ENCODE peak calls at places on chromosomes 5 and 9, in six cellular contexts. D is HepG2, Q is H1, O is GM12878, R is SK-N-SH, U is K562. E is an unnamed sample.

GRCh38 chr9:109974143-109974917 is 194.3 kb downstream of the PALM2AKAP2 start:
- DNase-seq in D (no peak), Q (no peak), O (peak; percentile 99), R (no peak), U (no peak), E (no peak)

GRCh38 chr5:161846731-161847130 is 1.2 kb upstream of the GABRA1 start:
- DNase-seq in D (no peak), Q (peak; percentile 59), O (no peak), R (no peak), U (no peak), E (no peak)

GRCh38 chr5:133083901-133084300 is 32.1 kb downstream of the HSPA4 start:
- DNase-seq in D (no peak), Q (no peak), O (no peak), R (no peak), U (no peak), E (no peak)

GRCh38 chr5:73544429-73545402 is 20.7 kb downstream of the ANKRA2 start:
- DNase-seq in D (peak; percentile 100), Q (no peak), O (no peak), R (peak; percentile 21), U (no peak), E (no peak)

GRCh38 chr9:8845376-8845775 is 1045.8 kb upstream of the DMAC1 start:
- DNase-seq in D (no peak), Q (no peak), O (no peak), R (peak; percentile 27), U (no peak), E (no peak)

GRCh38 chr5:105670586-105670985 is 2000.2 kb downstream of the EFNA5 start:
- DNase-seq in D (peak; percentile 9), Q (no peak), O (no peak), R (no peak), U (no peak), E (no peak)

GRCh38 chr9:101564252-101564651 is 30.5 kb downstream of the PPP3R2 start:
- DNase-seq in D (no peak), Q (no peak), O (no peak), R (no peak), U (no peak), E (no peak)

GRCh38 chr5:115857621-115858349 is 16.1 kb downstream of the AP3S1 start:
- DNase-seq in D (no peak), Q (no peak), O (no peak), R (no peak), U (no peak), E (no peak)

GRCh38 chr5:171810217-171810616 is 24.6 kb downstream of the SMIM23 start:
- DNase-seq in D (no peak), Q (no peak), O (no peak), R (no peak), U (no peak), E (no peak)

GRCh38 chr5:96790851-96791513 is 16.8 kb downstream of the ERAP1 start:
- DNase-seq in D (no peak), Q (no peak), O (no peak), R (no peak), U (no peak), E (peak; percentile 1)

GRCh38 chr9:30997291-30997690 is 1387.2 kb upstream of the ACO1 start:
- DNase-seq in D (no peak), Q (no peak), O (no peak), R (no peak), U (no peak), E (no peak)

GRCh38 chr5:33118761-33119415 is 321.9 kb upstream of the TARS1 start:
- DNase-seq in D (no peak), Q (no peak), O (no peak), R (no peak), U (no peak), E (no peak)

GRCh38 chr9:32579706-32580331 is 6.9 kb upstream of the NDUFB6 start:
- DNase-seq in D (peak; percentile 38), Q (peak; percentile 82), O (no peak), R (peak; percentile 45), U (peak; percentile 60), E (peak; percentile 56)

GRCh38 chr5:32753765-32754164 is 42.6 kb downstream of the NPR3 start:
- DNase-seq in D (no peak), Q (no peak), O (no peak), R (no peak), U (no peak), E (no peak)

GRCh38 chr5:161311141-161311708 is 235.3 kb downstream of the GABRB2 start:
- DNase-seq in D (no peak), Q (no peak), O (peak; percentile 78), R (no peak), U (no peak), E (no peak)

GRCh38 chr9:75814667-75815066 is 75.8 kb upstream of the PCSK5 start:
- DNase-seq in D (no peak), Q (no peak), O (no peak), R (no peak), U (no peak), E (no peak)

GRCh38 chr9:135335691-135336181 is 143.8 kb upstream of the PPP1R26 start:
- DNase-seq in D (no peak), Q (no peak), O (no peak), R (peak; percentile 13), U (no peak), E (no peak)

GRCh38 chr9:88775037-88775471 is 216.2 kb upstream of the S1PR3 start:
- DNase-seq in D (no peak), Q (no peak), O (no peak), R (no peak), U (peak; percentile 61), E (peak; percentile 24)

GRCh38 chr5:170809551-170809950 is 26.0 kb downstream of the GABRP start:
- DNase-seq in D (no peak), Q (no peak), O (no peak), R (peak; percentile 41), U (peak; percentile 7), E (no peak)

GRCh38 chr9:95049761-95050160 is 267.7 kb downstream of the FANCC start:
- DNase-seq in D (no peak), Q (no peak), O (no peak), R (no peak), U (no peak), E (no peak)

GRCh38 chr5:62564101-62564500 is 14.5 kb upstream of the LRRC70 start:
- DNase-seq in D (no peak), Q (no peak), O (no peak), R (no peak), U (no peak), E (no peak)

GRCh38 chr9:137672907-137673791 is 54.3 kb downstream of the EHMT1 start:
- DNase-seq in D (peak; percentile 44), Q (no peak), O (peak; percentile 67), R (peak; percentile 85), U (peak; percentile 74), E (peak; percentile 53)

GRCh38 chr9:128689293-128689770 is 310 bp downstream of the SET start:
- DNase-seq in D (no peak), Q (no peak), O (no peak), R (peak; percentile 81), U (no peak), E (peak; percentile 73)

GRCh38 chr9:70034292-70034711 is 9.3 kb upstream of the MAMDC2 start:
- DNase-seq in D (no peak), Q (no peak), O (no peak), R (no peak), U (no peak), E (no peak)

GRCh38 chr9:114969269-114969668 is 38.9 kb upstream of the TNFSF8 start:
- DNase-seq in D (no peak), Q (no peak), O (no peak), R (no peak), U (no peak), E (no peak)

GRCh38 chr5:139760066-139761056 is 35.2 kb upstream of the PSD2 start:
- DNase-seq in D (no peak), Q (no peak), O (no peak), R (peak; percentile 52), U (no peak), E (no peak)

DNA sequence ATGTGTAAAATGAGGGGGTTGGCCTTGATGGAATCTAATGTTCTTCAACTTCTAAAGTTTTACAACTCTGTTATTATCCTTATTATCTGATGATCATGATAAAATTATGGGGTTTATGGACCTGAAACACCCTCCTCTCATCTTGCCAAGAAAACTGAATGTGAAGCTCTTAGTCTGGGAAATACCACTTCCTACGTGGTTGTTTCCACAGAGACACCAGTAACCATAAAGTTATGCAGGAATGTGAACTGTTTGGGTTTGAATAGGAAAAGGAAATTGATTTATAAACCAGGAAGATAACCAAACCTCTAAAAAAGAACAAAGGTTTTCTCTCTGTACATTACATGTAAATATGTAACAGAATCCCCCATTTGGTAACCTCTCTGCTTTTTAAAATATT is 28.3 kb upstream of the RAI14 start:
- DNase-seq in D (no peak), Q (no peak), O (no peak), R (no peak), U (no peak), E (no peak)
- TF ChIP-seq GABPA in D (no peak), Q (no peak), O (no peak), R (no peak), U (no peak), E (no peak)

DNA sequence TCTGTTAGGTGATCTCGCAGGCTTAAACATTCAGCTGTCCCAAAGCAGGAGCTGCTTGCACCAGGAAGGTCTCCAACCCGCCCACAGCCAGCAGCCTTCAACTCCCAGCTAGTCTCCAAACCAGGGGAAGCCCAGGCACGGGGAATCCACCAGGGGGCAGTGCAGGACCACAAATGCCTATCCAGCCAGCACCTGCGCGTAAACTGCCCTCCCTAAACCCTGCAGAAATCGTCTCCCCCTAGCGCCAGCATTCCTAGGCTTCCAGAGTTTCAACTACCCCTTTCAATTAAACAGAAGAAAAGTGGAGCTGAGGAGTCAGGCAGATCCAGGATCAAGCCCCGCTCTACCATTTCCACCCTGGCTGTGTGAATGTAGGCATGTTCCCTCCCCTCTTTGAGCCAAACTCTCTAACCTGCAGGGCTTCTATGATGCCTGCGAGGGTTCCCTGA is 72.0 kb downstream of the HRH2 start:
- DNase-seq in D (peak; percentile 83), Q (peak; percentile 100), O (peak; percentile 20), R (peak; percentile 92), U (peak; percentile 90), E (peak; percentile 91)
- H3K27ac ChIP-seq in D (no peak overlapping the region), Q (no peak overlapping the region), O (no peak overlapping the region), R (no peak overlapping the region), U (no peak overlapping the region), E (no peak overlapping the region)

GRCh38 chr5:134288610-134289009 is 62.7 kb upstream of the PPP2CA start:
- DNase-seq in D (no peak), Q (no peak), O (no peak), R (no peak), U (no peak), E (no peak)

GRCh38 chr5:134290443-134290842 is 64.6 kb upstream of the PPP2CA start:
- DNase-seq in D (no peak), Q (no peak), O (no peak), R (no peak), U (no peak), E (no peak)

DNA sequence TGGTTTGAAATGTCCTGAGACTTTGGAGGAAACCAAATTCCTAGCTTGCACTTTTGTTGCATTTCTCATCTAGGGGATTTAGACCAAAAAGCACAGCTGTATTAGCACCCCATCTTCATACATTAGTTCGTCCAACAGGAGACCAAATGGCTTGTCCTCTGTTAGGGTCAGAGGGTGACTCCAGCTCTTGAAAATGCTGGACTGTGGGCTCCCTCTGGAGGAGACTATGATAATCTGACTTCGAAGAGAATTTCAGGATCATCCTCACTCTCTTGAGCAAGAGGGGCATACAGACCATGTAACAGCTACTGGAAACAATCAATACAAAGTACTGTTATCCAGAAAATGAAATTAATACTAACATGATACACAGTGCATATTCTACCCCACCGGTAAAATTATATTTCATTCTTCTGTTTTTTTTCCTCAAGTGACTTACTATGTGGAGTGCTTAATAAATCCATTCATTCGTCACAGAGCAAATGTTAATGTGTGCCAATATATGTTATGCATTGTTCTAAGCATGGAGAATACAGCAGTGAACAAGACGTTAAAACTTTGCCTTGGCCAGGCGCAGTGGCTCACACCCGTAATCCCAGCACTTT is 63.7 kb upstream of the PPP2CA start:
- DNase-seq in D (peak; percentile 84), Q (peak; percentile 59), O (peak; percentile 24), R (peak; percentile 69), U (peak; percentile 85), E (peak; percentile 25)
- TF ChIP-seq GABPA in D (no peak), Q (no peak), O (no peak), R (no peak), U (no peak), E (no peak)

GRCh38 chr5:78907255-78907886 is 77.7 kb downstream of the ARSB start:
- DNase-seq in D (no peak), Q (no peak), O (peak; percentile 34), R (no peak), U (peak; percentile 20), E (peak; percentile 68)
- H3K27ac ChIP-seq in D (no peak overlapping the region), Q (no peak overlapping the region), O (peak overlapping the region; percentile 47), R (peak overlapping the region; percentile 93), U (no peak overlapping the region), E (peak overlapping the region; percentile 85)